ENCODE peak calls at places on chromosomes 5 and 9, in six cellular contexts. M is GM03348, R is HS-27A, Y is HEK293T, P is EH, B is NCI-H82. G is an unnamed sample.

GRCh38 chr5:39447968-39448367 is 23.2 kb upstream of the DAB2 start:
- DNase-seq in M (no peak), R (no peak), Y (no peak), P (no peak), B (no peak), G (no peak)

GRCh38 chr5:71887680-71888079 is 168.6 kb downstream of the CARTPT start:
- DNase-seq in M (peak), R (no peak), Y (peak), P (peak), B (peak), G (peak)

GRCh38 chr5:143066556-143067281 is 296.5 kb downstream of the ARHGAP26 start:
- DNase-seq in M (no peak), R (no peak), Y (no peak), P (no peak), B (no peak), G (peak)

GRCh38 chr9:124444166-124444565 is 6.1 kb upstream of the ADGRD2 start:
- DNase-seq in M (no peak), R (no peak), Y (no peak), P (no peak), B (no peak), G (no peak)

GRCh38 chr9:109315889-109316640 is 4.8 kb downstream of the EPB41L4B start:
- DNase-seq in M (peak), R (peak), Y (no peak), P (no peak), B (peak), G (peak)

GRCh38 chr5:32047056-32047455 is 127.1 kb downstream of the GOLPH3 start:
- DNase-seq in M (no peak), R (no peak), Y (no peak), P (peak), B (no peak), G (no peak)

GRCh38 chr9:116155700-116156045 is 2.1 kb downstream of the PAPPA start:
- DNase-seq in M (peak), R (no peak), Y (no peak), P (peak), B (no peak), G (peak)

GRCh38 chr9:82810902-82811301 is 252.0 kb downstream of the RASEF start:
- DNase-seq in M (no peak), R (no peak), Y (no peak), P (peak), B (no peak), G (peak)

GRCh38 chr9:133788045-133788818 is 50.1 kb upstream of the SARDH start:
- DNase-seq in M (no peak), R (no peak), Y (no peak), P (no peak), B (no peak), G (no peak)

GRCh38 chr9:16243798-16244197 is 626.7 kb downstream of the BNC2 start:
- DNase-seq in M (no peak), R (no peak), Y (no peak), P (no peak), B (no peak), G (no peak)

GRCh38 chr5:32639943-32640342 is 54.6 kb downstream of the SUB1 start:
- DNase-seq in M (no peak), R (no peak), Y (no peak), P (peak), B (no peak), G (peak)

GRCh38 chr5:96709152-96709821 is 47.1 kb downstream of the CAST start:
- DNase-seq in M (peak), R (peak), Y (no peak), P (peak), B (peak), G (peak)

GRCh38 chr9:91837982-91838731 is 111.9 kb downstream of the ROR2 start:
- DNase-seq in M (peak), R (no peak), Y (peak), P (no peak), B (peak), G (no peak)

GRCh38 chr5:167208911-167209310 is 1082.5 kb upstream of the WWC1 start:
- DNase-seq in M (peak), R (peak), Y (no peak), P (peak), B (no peak), G (peak)

GRCh38 chr9:136847827-136848392 is 1.3 kb upstream of the PHPT1 start:
- DNase-seq in M (peak), R (no peak), Y (peak), P (peak), B (peak), G (peak)

GRCh38 chr5:38453506-38453905 is 102.9 kb downstream of the LIFR start:
- DNase-seq in M (no peak), R (no peak), Y (no peak), P (no peak), B (no peak), G (no peak)

GRCh38 chr9:131476777-131477345 is 25.9 kb upstream of the POMT1 start:
- DNase-seq in M (no peak), R (no peak), Y (no peak), P (no peak), B (no peak), G (no peak)

GRCh38 chr9:133604214-133604613 is 5.0 kb downstream of the FAM163B start:
- DNase-seq in M (no peak), R (no peak), Y (no peak), P (no peak), B (peak), G (no peak)

GRCh38 chr5:82405618-82406199 is 127.6 kb upstream of the RPS23 start:
- DNase-seq in M (peak), R (no peak), Y (no peak), P (peak), B (no peak), G (peak)

GRCh38 chr5:158236511-158237335 is 377.8 kb upstream of the CLINT1 start:
- DNase-seq in M (no peak), R (no peak), Y (no peak), P (no peak), B (no peak), G (no peak)

GRCh38 chr5:166726406-166726805 is 1565.0 kb upstream of the WWC1 start:
- DNase-seq in M (no peak), R (no peak), Y (no peak), P (no peak), B (no peak), G (no peak)

GRCh38 chr5:118557103-118557805 is 431.1 kb downstream of the DTWD2 start:
- DNase-seq in M (no peak), R (no peak), Y (no peak), P (peak), B (no peak), G (peak)

GRCh38 chr5:111776903-111777302 is 19.9 kb upstream of the NREP start:
- DNase-seq in M (no peak), R (no peak), Y (no peak), P (no peak), B (no peak), G (no peak)

GRCh38 chr5:37478495-37478894 is 99.4 kb downstream of the WDR70 start:
- DNase-seq in M (no peak), R (no peak), Y (no peak), P (no peak), B (no peak), G (no peak)

GRCh38 chr5:92969781-92970237 is 611.2 kb downstream of the NR2F1-AS1 start:
- DNase-seq in M (no peak), R (no peak), Y (no peak), P (peak), B (no peak), G (no peak)

GRCh38 chr5:43631182-43631910 is 28.4 kb downstream of the NNT start:
- DNase-seq in M (peak), R (peak), Y (peak), P (peak), B (peak), G (peak)

GRCh38 chr5:151551985-151552384 is 39.1 kb downstream of the FAT2 start:
- DNase-seq in M (no peak), R (no peak), Y (no peak), P (no peak), B (no peak), G (no peak)

GRCh38 chr5:15609076-15609725 is 109.2 kb downstream of the FBXL7 start:
- DNase-seq in M (no peak), R (no peak), Y (no peak), P (no peak), B (no peak), G (no peak)

GRCh38 chr9:109806506-109807115 is 26.6 kb downstream of the PALM2AKAP2 start:
- DNase-seq in M (peak), R (no peak), Y (no peak), P (peak), B (no peak), G (peak)

G was measured in AG10803.